ENCODE peak calls at places on chromosome 5, in five cellular contexts. One of them, this sample, is unnamed.

GRCh38 chr5:141908796-141909195 is 14.9 kb upstream of the DELE1 start:
- DNase-seq in CD4-positive, alpha-beta T cell: no peak
- DNase-seq in GM19239: no peak
- DNase-seq in T-helper 9 cell: no peak
- DNase-seq in NCI-H748 treated with DMSO at 0.1 percent for 48 hours: no peak
- DNase-seq in this sample: no peak

GRCh38 chr5:55463613-55464012 is 71.2 kb downstream of the PLPP1 start:
- DNase-seq in CD4-positive, alpha-beta T cell: no peak
- DNase-seq in GM19239: no peak
- DNase-seq in T-helper 9 cell: no peak
- DNase-seq in NCI-H748 treated with DMSO at 0.1 percent for 48 hours: no peak
- DNase-seq in this sample: no peak

GRCh38 chr5:110413856-110414255 is 312.6 kb downstream of the TMEM232 start:
- DNase-seq in CD4-positive, alpha-beta T cell: no peak
- DNase-seq in GM19239: no peak
- DNase-seq in T-helper 9 cell: no peak
- DNase-seq in NCI-H748 treated with DMSO at 0.1 percent for 48 hours: no peak
- DNase-seq in this sample: no peak

GRCh38 chr5:147617191-147617606 is 107.3 kb upstream of the DPYSL3 start:
- DNase-seq in CD4-positive, alpha-beta T cell: no peak
- DNase-seq in GM19239: no peak
- DNase-seq in T-helper 9 cell: no peak
- DNase-seq in NCI-H748 treated with DMSO at 0.1 percent for 48 hours: no peak
- DNase-seq in this sample: no peak

GRCh38 chr5:174145821-174146220 is 100.3 kb downstream of the NSG2 start:
- DNase-seq in CD4-positive, alpha-beta T cell: no peak
- DNase-seq in GM19239: no peak
- DNase-seq in T-helper 9 cell: no peak
- DNase-seq in NCI-H748 treated with DMSO at 0.1 percent for 48 hours: peak; percentile 88
- DNase-seq in this sample: no peak

GRCh38 chr5:143413964-143414669 is 10.6 kb upstream of the NR3C1 start:
- DNase-seq in CD4-positive, alpha-beta T cell: no peak
- DNase-seq in GM19239: no peak
- DNase-seq in T-helper 9 cell: no peak
- DNase-seq in NCI-H748 treated with DMSO at 0.1 percent for 48 hours: no peak
- DNase-seq in this sample: no peak

GRCh38 chr5:14250094-14250777 is 107.1 kb downstream of the TRIO start:
- DNase-seq in CD4-positive, alpha-beta T cell: no peak
- DNase-seq in GM19239: no peak
- DNase-seq in T-helper 9 cell: no peak
- DNase-seq in NCI-H748 treated with DMSO at 0.1 percent for 48 hours: peak; percentile 93
- DNase-seq in this sample: no peak

GRCh38 chr5:180399931-180400330 is 46.8 kb upstream of the GFPT2 start:
- DNase-seq in CD4-positive, alpha-beta T cell: no peak
- DNase-seq in GM19239: no peak
- DNase-seq in T-helper 9 cell: no peak
- DNase-seq in NCI-H748 treated with DMSO at 0.1 percent for 48 hours: no peak
- DNase-seq in this sample: no peak

GRCh38 chr5:168651654-168652053 is 72.5 kb upstream of the PANK3 start:
- DNase-seq in CD4-positive, alpha-beta T cell: no peak
- DNase-seq in GM19239: no peak
- DNase-seq in T-helper 9 cell: no peak
- DNase-seq in NCI-H748 treated with DMSO at 0.1 percent for 48 hours: no peak
- DNase-seq in this sample: no peak

GRCh38 chr5:142740903-142741302 is 29.3 kb upstream of the ARHGAP26 start:
- DNase-seq in CD4-positive, alpha-beta T cell: no peak
- DNase-seq in GM19239: no peak
- DNase-seq in T-helper 9 cell: no peak
- DNase-seq in NCI-H748 treated with DMSO at 0.1 percent for 48 hours: no peak
- DNase-seq in this sample: no peak

GRCh38 chr5:102295534-102296228 is 403 bp downstream of the SLCO4C1 start:
- DNase-seq in CD4-positive, alpha-beta T cell: no peak
- DNase-seq in GM19239: no peak
- DNase-seq in T-helper 9 cell: peak; percentile 0
- DNase-seq in NCI-H748 treated with DMSO at 0.1 percent for 48 hours: no peak
- DNase-seq in this sample: no peak

GRCh38 chr5:58918015-58918729 is 335.3 kb downstream of the RAB3C start:
- DNase-seq in CD4-positive, alpha-beta T cell: no peak
- DNase-seq in GM19239: no peak
- DNase-seq in T-helper 9 cell: no peak
- DNase-seq in NCI-H748 treated with DMSO at 0.1 percent for 48 hours: no peak
- DNase-seq in this sample: no peak

GRCh38 chr5:123066016-123066415 is 23.0 kb upstream of the PRDM6 start:
- DNase-seq in CD4-positive, alpha-beta T cell: no peak
- DNase-seq in GM19239: no peak
- DNase-seq in T-helper 9 cell: no peak
- DNase-seq in NCI-H748 treated with DMSO at 0.1 percent for 48 hours: no peak
- DNase-seq in this sample: no peak

GRCh38 chr5:39015743-39016586 is 58.2 kb downstream of the RICTOR start:
- DNase-seq in CD4-positive, alpha-beta T cell: no peak
- DNase-seq in GM19239: no peak
- DNase-seq in T-helper 9 cell: no peak
- DNase-seq in NCI-H748 treated with DMSO at 0.1 percent for 48 hours: no peak
- DNase-seq in this sample: no peak

GRCh38 chr5:9284781-9285307 is 261.0 kb downstream of the SEMA5A start:
- DNase-seq in CD4-positive, alpha-beta T cell: no peak
- DNase-seq in GM19239: no peak
- DNase-seq in T-helper 9 cell: no peak
- DNase-seq in NCI-H748 treated with DMSO at 0.1 percent for 48 hours: no peak
- DNase-seq in this sample: no peak

GRCh38 chr5:95786821-95787408 is 35.6 kb downstream of the GLRX start:
- DNase-seq in CD4-positive, alpha-beta T cell: no peak
- DNase-seq in GM19239: no peak
- DNase-seq in T-helper 9 cell: no peak
- DNase-seq in NCI-H748 treated with DMSO at 0.1 percent for 48 hours: no peak
- DNase-seq in this sample: no peak

GRCh38 chr5:7494446-7495132 is 98.7 kb downstream of the ADCY2 start:
- DNase-seq in CD4-positive, alpha-beta T cell: no peak
- DNase-seq in GM19239: no peak
- DNase-seq in T-helper 9 cell: no peak
- DNase-seq in NCI-H748 treated with DMSO at 0.1 percent for 48 hours: no peak
- DNase-seq in this sample: no peak

GRCh38 chr5:78624011-78624541 is 24.5 kb downstream of the LHFPL2 start:
- DNase-seq in CD4-positive, alpha-beta T cell: no peak
- DNase-seq in GM19239: no peak
- DNase-seq in T-helper 9 cell: no peak
- DNase-seq in NCI-H748 treated with DMSO at 0.1 percent for 48 hours: no peak
- DNase-seq in this sample: no peak

GRCh38 chr5:657570-657969 is 35.6 kb downstream of the TPPP start:
- DNase-seq in CD4-positive, alpha-beta T cell: no peak
- DNase-seq in GM19239: no peak
- DNase-seq in T-helper 9 cell: no peak
- DNase-seq in NCI-H748 treated with DMSO at 0.1 percent for 48 hours: no peak
- DNase-seq in this sample: no peak